ENCODE peak calls at places on chromosomes 2 and 18, in nine cellular contexts. Y is aorta, G is uterus, X is AG04450, W is upper lobe of right lung, K is A549, T is adrenal gland, V is thyroid gland, Z is SK-N-MC. J is an unnamed sample.

GRCh38 chr18:45976581-45977373 is 9.6 kb upstream of the EPG5 start:
- DNase-seq in T (no peak), X (no peak), Z (no peak), Y (no peak), K (no peak), V (no peak), W (no peak), G (no peak), J (no peak)

GRCh38 chr18:21163647-21164625 is 52.3 kb upstream of the ROCK1 start:
- DNase-seq in T (peak), K (no peak), W (no peak), V (no peak), X (peak), Y (no peak), Z (no peak), G (no peak), J (peak)

GRCh38 chr2:134462275-134462674 is 208.4 kb downstream of the MGAT5 start:
- DNase-seq in W (no peak), G (no peak), T (no peak), Z (no peak), K (no peak), V (no peak), X (no peak), Y (no peak), J (no peak)

GRCh38 chr18:939167-939566 is 34.5 kb downstream of the ADCYAP1 start:
- DNase-seq in V (no peak), X (no peak), W (no peak), K (no peak), Y (no peak), G (no peak), Z (no peak), T (no peak), J (peak)

GRCh38 chr2:169528271-169528701 is 18.8 kb downstream of the KLHL41 start:
- DNase-seq in W (no peak), Z (peak), T (peak), V (peak), Y (peak), K (peak), G (peak), X (no peak), J (no peak)

GRCh38 chr18:63799164-63799563 is 23.9 kb downstream of the SERPINB7 start:
- DNase-seq in K (no peak), T (no peak), W (no peak), X (no peak), Y (no peak), V (no peak), G (no peak), Z (no peak), J (no peak)

GRCh38 chr2:231260442-231260841 is 62.0 kb downstream of the ARMC9 start:
- DNase-seq in V (no peak), Y (no peak), W (no peak), T (no peak), K (no peak), Z (no peak), G (no peak), X (no peak), J (no peak)

GRCh38 chr2:2263196-2263829 is 67.8 kb downstream of the MYT1L start:
- DNase-seq in W (no peak), Y (no peak), X (no peak), T (no peak), Z (no peak), V (no peak), G (no peak), K (no peak), J (no peak)

GRCh38 chr2:50241292-50241691 is 790.6 kb downstream of the NRXN1 start:
- DNase-seq in G (no peak), V (no peak), Y (no peak), T (no peak), W (no peak), Z (no peak), X (no peak), K (no peak), J (no peak)

GRCh38 chr2:47269316-47270232 is 114.5 kb upstream of the STPG4 start:
- DNase-seq in Y (peak), V (peak), K (peak), W (no peak), Z (no peak), T (peak), X (peak), G (peak), J (peak)

GRCh38 chr2:141137121-141137693 is 993.6 kb downstream of the LRP1B start:
- DNase-seq in W (no peak), V (no peak), K (no peak), Y (no peak), T (no peak), X (no peak), Z (no peak), G (no peak), J (no peak)

GRCh38 chr2:182890773-182891381 is 24.4 kb upstream of the FRZB start:
- DNase-seq in Z (no peak), X (no peak), Y (no peak), T (no peak), G (no peak), W (no peak), K (no peak), V (no peak), J (no peak)

GRCh38 chr18:3886575-3887322 is 436.8 kb downstream of the TGIF1 start:
- DNase-seq in T (peak), X (no peak), G (no peak), W (no peak), K (no peak), V (no peak), Y (no peak), Z (no peak), J (no peak)

GRCh38 chr2:11292464-11293255 is 51.8 kb downstream of the ROCK2 start:
- DNase-seq in Z (peak), X (no peak), V (no peak), T (no peak), G (no peak), K (no peak), W (no peak), Y (no peak), J (no peak)

GRCh38 chr2:56168163-56168562 is 15.6 kb upstream of the CCDC85A start:
- DNase-seq in T (no peak), W (no peak), G (no peak), V (peak), K (no peak), X (no peak), Z (no peak), Y (no peak), J (no peak)

GRCh38 chr2:170201734-170202393 is 23.9 kb downstream of the MYO3B start:
- DNase-seq in T (no peak), K (no peak), Y (no peak), W (no peak), V (no peak), X (no peak), Z (no peak), G (no peak), J (no peak)

GRCh38 chr2:8553643-8554042 is 128.2 kb upstream of the ID2 start:
- DNase-seq in Y (no peak), Z (no peak), T (no peak), G (no peak), W (no peak), K (no peak), X (no peak), V (no peak), J (no peak)

GRCh38 chr2:16478817-16479216 is 186.8 kb downstream of the CYRIA start:
- DNase-seq in G (no peak), W (no peak), Y (no peak), T (no peak), V (no peak), X (no peak), K (no peak), Z (no peak), J (peak)

GRCh38 chr18:48163184-48164095 is 233.0 kb upstream of the SMAD2 start:
- DNase-seq in Y (peak), K (no peak), V (no peak), T (peak), G (no peak), Z (no peak), X (no peak), W (no peak), J (no peak)

GRCh38 chr2:3489449-3490115 is 29.7 kb downstream of the ADI1 start:
- DNase-seq in T (peak), Z (no peak), X (no peak), K (no peak), W (peak), G (no peak), V (peak), Y (no peak), J (no peak)

GRCh38 chr2:190837991-190838390 is 42.6 kb upstream of the GLS start:
- DNase-seq in K (no peak), X (no peak), G (no peak), Y (no peak), Z (no peak), T (no peak), W (no peak), V (no peak), J (no peak)

GRCh38 chr2:28594029-28594368 is 98.1 kb downstream of the PLB1 start:
- DNase-seq in K (no peak), V (no peak), G (peak), T (no peak), Z (no peak), X (no peak), W (no peak), Y (no peak), J (no peak)

GRCh38 chr2:884027-884748 is 66.5 kb upstream of the SNTG2 start:
- DNase-seq in Z (no peak), Y (no peak), W (no peak), T (no peak), X (no peak), K (no peak), V (no peak), G (no peak), J (no peak)

GRCh38 chr2:45331034-45331786 is 279.9 kb downstream of the SRBD1 start:
- DNase-seq in V (no peak), X (no peak), Y (no peak), W (no peak), G (no peak), T (no peak), Z (no peak), K (no peak), J (no peak)

GRCh38 chr2:10932345-10933151 is 20.8 kb downstream of the KCNF1 start:
- DNase-seq in G (no peak), T (no peak), Y (no peak), X (no peak), Z (no peak), V (no peak), W (peak), K (no peak), J (no peak)

GRCh38 chr2:230408244-230408842 is 7.7 kb upstream of the SP100 start:
- DNase-seq in Z (no peak), K (no peak), X (no peak), W (no peak), G (no peak), T (peak), Y (no peak), V (peak), J (no peak)

GRCh38 chr2:84931384-84931821 is 25.9 kb downstream of the TMSB10 start:
- DNase-seq in G (no peak), X (no peak), K (no peak), Y (no peak), T (no peak), W (no peak), V (no peak), Z (no peak), J (no peak)

GRCh38 chr2:219596954-219597551 is 604 bp upstream of the STK11IP start:
- DNase-seq in G (no peak), T (no peak), K (peak), V (no peak), W (no peak), Z (no peak), Y (no peak), X (no peak), J (no peak)

GRCh38 chr2:44120428-44120827 is 48.2 kb upstream of the PPM1B start:
- DNase-seq in K (no peak), V (no peak), Z (peak), W (no peak), T (no peak), X (peak), Y (no peak), G (no peak), J (peak)

GRCh38 chr2:206981739-206982336 is 42.5 kb downstream of the CPO start:
- DNase-seq in G (peak), Z (no peak), K (peak), Y (peak), W (peak), V (peak), X (peak), T (peak), J (no peak)

GRCh38 chr2:237932731-237933131 is 34.1 kb upstream of the UBE2F start:
- DNase-seq in W (no peak), Z (no peak), Y (no peak), K (no peak), G (no peak), V (no peak), X (peak), T (no peak), J (no peak)

GRCh38 chr2:112138143-112139032 is at the start of gene FBLN7:
- DNase-seq in G (no peak), X (no peak), Z (no peak), K (no peak), V (peak), Y (no peak), T (peak), W (peak), J (no peak)

GRCh38 chr2:182763311-182763912 is 47.4 kb downstream of the DNAJC10 start:
- DNase-seq in Y (no peak), Z (no peak), V (peak), K (peak), T (peak), G (no peak), X (no peak), W (no peak), J (no peak)

GRCh38 chr2:348517-348916 is 60.6 kb upstream of the ALKAL2 start:
- DNase-seq in Y (no peak), V (no peak), K (no peak), T (no peak), W (no peak), Z (no peak), X (no peak), G (no peak), J (no peak)

GRCh38 chr18:7696846-7697245 is 129.7 kb downstream of the PTPRM start:
- DNase-seq in Y (no peak), T (no peak), W (no peak), Z (no peak), K (no peak), X (no peak), G (no peak), V (no peak), J (no peak)

GRCh38 chr2:100924122-100924519 is 78.0 kb upstream of the RPL31 start:
- DNase-seq in X (no peak), T (no peak), V (no peak), W (no peak), K (no peak), G (no peak), Z (no peak), Y (no peak), J (no peak)

GRCh38 chr2:65537651-65538385 is 105.4 kb upstream of the SPRED2 start:
- DNase-seq in T (no peak), W (no peak), K (no peak), X (no peak), G (no peak), V (no peak), Z (no peak), Y (no peak), J (no peak)

GRCh38 chr2:105390454-105390853 is 8.4 kb downstream of the FHL2 start:
- DNase-seq in Z (no peak), W (no peak), X (no peak), K (no peak), Y (no peak), G (no peak), V (no peak), T (no peak), J (no peak)
- H3K27ac ChIP-seq in Z (no peak), W (no peak), X (peak), K (peak), Y (no peak), G (peak), V (no peak), T (peak), J (peak)

DNA sequence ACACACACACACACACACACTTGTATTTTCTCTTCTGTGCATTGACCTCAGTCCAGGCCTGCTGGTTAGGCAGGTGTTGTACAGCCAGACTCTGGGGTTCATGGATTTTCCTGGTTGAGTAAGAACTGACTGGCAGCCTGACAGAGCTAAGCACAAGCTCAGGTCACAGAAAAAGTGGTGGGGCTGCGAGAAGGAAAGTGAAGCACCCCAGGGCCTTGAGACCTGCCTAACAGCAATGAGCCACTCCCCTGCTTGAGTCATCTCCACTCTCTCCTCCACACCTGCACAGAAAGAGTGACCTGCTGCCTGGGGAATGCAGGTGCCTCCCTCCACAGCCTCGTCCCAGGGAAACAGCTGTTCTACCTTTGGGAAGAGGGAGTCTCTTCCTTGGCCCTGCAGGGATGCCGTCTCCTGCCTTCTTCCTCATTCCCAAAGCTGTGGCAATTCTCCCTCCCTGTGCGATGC is 91.4 kb upstream of the LGALSL start:
- DNase-seq in X (no peak), G (no peak), W (no peak), Z (no peak), K (no peak), V (no peak), T (no peak), Y (no peak), J (peak)
- H3K27ac ChIP-seq in X (no peak), G (no peak), W (no peak), Z (no peak), K (no peak), V (no peak), T (no peak), Y (no peak), J (peak)

GRCh38 chr2:42931147-42931817 is 138.9 kb upstream of the HAAO start:
- DNase-seq in W (peak), Z (no peak), Y (peak), T (no peak), G (no peak), X (no peak), K (no peak), V (no peak), J (no peak)
- H3K27ac ChIP-seq in W (peak), Z (no peak), Y (peak), T (peak), G (peak), X (no peak), K (no peak), V (no peak), J (no peak)

DNA sequence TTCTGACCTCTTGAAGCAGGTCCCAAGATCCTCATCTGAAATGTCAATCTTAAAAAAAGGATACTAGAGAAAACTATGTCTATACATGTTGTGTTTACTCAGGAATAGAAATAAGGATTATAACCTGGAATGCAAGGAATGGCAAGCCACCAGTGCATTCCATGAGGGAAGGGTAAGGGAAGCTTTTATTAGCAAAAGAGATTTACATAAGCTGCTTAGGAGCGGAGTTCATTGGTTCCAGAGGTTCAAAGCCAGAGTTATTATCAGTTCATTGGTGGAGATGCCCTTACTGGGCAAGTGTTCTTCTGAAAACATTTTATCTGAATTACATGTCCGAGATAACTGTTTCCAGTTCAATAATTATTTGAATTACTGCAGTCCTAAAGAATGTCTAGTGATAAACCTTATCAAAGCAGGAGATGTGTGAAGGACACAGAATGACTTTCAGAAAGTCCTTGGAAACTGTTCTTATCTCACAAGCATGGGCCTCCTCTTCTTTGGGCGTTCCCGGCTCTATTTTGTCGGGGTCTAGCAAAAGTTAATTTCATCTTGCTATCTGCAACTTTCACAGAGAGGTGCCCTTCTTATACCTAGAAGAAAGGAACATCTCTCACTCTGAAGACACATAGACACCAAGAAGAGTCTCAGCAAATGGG is 23.5 kb downstream of the COMMD1 start:
- DNase-seq in Y (no peak), K (no peak), W (no peak), Z (no peak), G (no peak), V (no peak), X (no peak), T (no peak), J (no peak)
- H3K27ac ChIP-seq in Y (no peak), K (no peak), W (no peak), Z (no peak), G (no peak), V (no peak), X (no peak), T (no peak), J (no peak)

GRCh38 chr2:68716539-68716938 is 18.1 kb upstream of the ARHGAP25 start:
- DNase-seq in K (no peak), Z (no peak), T (no peak), G (no peak), W (no peak), X (no peak), Y (no peak), V (no peak), J (no peak)
- H3K27ac ChIP-seq in K (no peak), Z (no peak), T (no peak), G (no peak), W (no peak), X (no peak), Y (no peak), V (no peak), J (no peak)

GRCh38 chr2:211944572-211944971 is 594.0 kb downstream of the ERBB4 start:
- DNase-seq in K (no peak), G (no peak), X (no peak), V (no peak), W (no peak), Y (no peak), T (no peak), Z (no peak), J (no peak)

GRCh38 chr2:211941359-211941758 is 597.2 kb downstream of the ERBB4 start:
- DNase-seq in X (no peak), V (no peak), W (no peak), Y (no peak), G (no peak), Z (no peak), T (no peak), K (no peak), J (no peak)

GRCh38 chr2:211942153-211942552 is 596.4 kb downstream of the ERBB4 start:
- DNase-seq in X (no peak), W (no peak), V (no peak), Y (no peak), T (no peak), Z (no peak), K (no peak), G (no peak), J (no peak)

DNA sequence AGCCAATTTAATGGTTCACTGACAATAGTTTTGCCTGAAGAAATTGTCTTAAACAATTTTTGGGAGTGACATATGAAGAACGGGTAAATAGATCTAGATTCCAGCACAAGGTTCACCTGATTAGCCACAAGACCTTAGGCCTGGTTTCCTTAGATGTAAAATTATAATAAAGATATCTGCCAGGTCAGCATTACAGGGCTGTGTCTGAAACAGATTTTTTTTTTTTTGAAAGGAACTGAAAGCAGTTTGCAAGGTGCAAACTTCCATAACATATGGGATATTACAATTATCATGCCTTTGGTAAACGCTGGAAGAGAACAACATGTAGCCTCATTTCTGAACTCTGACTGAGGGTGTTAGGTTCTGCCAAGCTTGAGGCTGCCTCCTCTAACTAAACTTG is 599.4 kb downstream of the ERBB4 start:
- DNase-seq in T (no peak), Z (no peak), Y (no peak), G (no peak), K (no peak), W (no peak), X (no peak), V (no peak), J (no peak)
- H3K27ac ChIP-seq in T (no peak), Z (no peak), Y (no peak), G (no peak), K (no peak), W (no peak), X (no peak), V (no peak), J (no peak)

GRCh38 chr18:75635096-75635495 is 207.6 kb upstream of the SMIM21 start:
- DNase-seq in Y (no peak), X (no peak), G (no peak), T (no peak), K (no peak), V (peak), W (no peak), Z (no peak), J (no peak)

GRCh38 chr18:75643083-75643482 is 215.6 kb upstream of the SMIM21 start:
- DNase-seq in W (no peak), G (no peak), Z (no peak), T (no peak), Y (no peak), V (no peak), X (no peak), K (no peak), J (no peak)

GRCh38 chr18:75638223-75638596 is 210.7 kb upstream of the SMIM21 start:
- DNase-seq in Y (no peak), G (no peak), X (peak), Z (no peak), W (no peak), V (no peak), T (no peak), K (no peak), J (no peak)

GRCh38 chr18:75639468-75639831 is 211.9 kb upstream of the SMIM21 start:
- DNase-seq in G (no peak), Z (no peak), K (no peak), Y (no peak), V (no peak), W (no peak), T (no peak), X (no peak), J (no peak)

GRCh38 chr18:75638597-75639467 is 211.3 kb upstream of the SMIM21 start:
- DNase-seq in T (no peak), X (peak), Z (no peak), W (no peak), V (no peak), G (peak), Y (no peak), K (no peak), J (no peak)
- H3K27ac ChIP-seq in T (no peak), X (peak), Z (no peak), W (no peak), V (no peak), G (peak), Y (no peak), K (no peak), J (no peak)

GRCh38 chr2:241615522-241616052 is 21.4 kb downstream of the THAP4 start:
- DNase-seq in K (no peak), T (no peak), V (no peak), W (no peak), Y (no peak), Z (no peak), G (no peak), X (no peak), J (no peak)
- H3K27ac ChIP-seq in K (no peak), T (no peak), V (no peak), W (no peak), Y (no peak), Z (no peak), G (no peak), X (no peak), J (no peak)

J was measured in epithelial cell of prostate.